ENCODE peak calls at places on chromosomes 13 and 19, in eight cellular contexts. H is uterus, I is heart left ventricle, G is lower leg skin, R is ovary, T is breast epithelium, S is vagina, V is body of pancreas. X is an unnamed sample.

GRCh38 chr13:28501547-28501946 is 6.6 kb upstream of the FLT1 start:
- DNase-seq in H (peak), V (no peak), S (no peak), G (no peak), I (no peak), R (no peak), T (no peak), X (no peak)

GRCh38 chr19:42113641-42114348 is 18.5 kb downstream of the POU2F2 start:
- DNase-seq in G (no peak), T (no peak), S (no peak), R (no peak), I (no peak), H (no peak), V (peak), X (no peak)

GRCh38 chr13:59776924-59777690 is 386.6 kb downstream of the DIAPH3 start:
- DNase-seq in T (no peak), S (no peak), V (no peak), G (no peak), H (no peak), R (no peak), I (no peak), X (no peak)

GRCh38 chr13:64410654-64411053 is 2819.5 kb downstream of the PCDH9 start:
- DNase-seq in G (no peak), T (no peak), R (no peak), I (no peak), H (no peak), V (no peak), S (no peak), X (no peak)

GRCh38 chr13:34462843-34463242 is 479.2 kb upstream of the NBEA start:
- DNase-seq in I (no peak), T (no peak), V (no peak), H (no peak), G (no peak), R (no peak), S (no peak), X (no peak)

GRCh38 chr19:8109890-8110662 is 39.3 kb downstream of the FBN3 start:
- DNase-seq in S (no peak), H (no peak), R (no peak), G (no peak), V (no peak), T (no peak), I (no peak), X (no peak)

GRCh38 chr13:110557082-110557481 is 4.4 kb downstream of the RAB20 start:
- DNase-seq in H (no peak), V (no peak), G (no peak), T (no peak), S (no peak), R (no peak), I (no peak), X (no peak)

GRCh38 chr19:42092350-42092749 is 16.4 kb downstream of the ZNF574 start:
- DNase-seq in V (no peak), H (peak), I (no peak), T (no peak), G (no peak), R (no peak), S (no peak), X (no peak)

GRCh38 chr13:92354583-92354982 is 872.0 kb upstream of the GPC6 start:
- DNase-seq in T (no peak), R (no peak), V (no peak), G (no peak), S (no peak), I (no peak), H (no peak), X (no peak)

GRCh38 chr13:98405690-98406344 is 171.1 kb downstream of the STK24 start:
- DNase-seq in S (no peak), I (no peak), H (no peak), R (no peak), T (no peak), V (no peak), G (no peak), X (no peak)

GRCh38 chr19:7263521-7263920 is 30.7 kb downstream of the INSR start:
- DNase-seq in G (no peak), I (no peak), H (no peak), V (no peak), R (no peak), S (no peak), T (no peak), X (no peak)

GRCh38 chr19:41521860-41522555 is 54.0 kb upstream of the CEACAM21 start:
- DNase-seq in H (no peak), S (no peak), T (no peak), G (no peak), V (no peak), I (no peak), R (no peak), X (peak)

GRCh38 chr19:4988770-4989251 is 19.9 kb downstream of the KDM4B start:
- DNase-seq in H (peak), S (no peak), T (no peak), G (peak), R (peak), I (no peak), V (no peak), X (no peak)

GRCh38 chr19:13234518-13234917 is 84.3 kb downstream of the IER2 start:
- DNase-seq in H (peak), T (no peak), G (peak), I (no peak), S (no peak), R (no peak), V (peak), X (peak)

GRCh38 chr13:61414686-61415664 is 674 bp downstream of the PCDH20 start:
- DNase-seq in T (peak), V (peak), H (no peak), S (no peak), R (no peak), I (peak), G (no peak), X (peak)

GRCh38 chr19:33325920-33326319 is 23.6 kb upstream of the CEBPA start:
- DNase-seq in S (no peak), R (no peak), T (no peak), H (peak), V (no peak), I (no peak), G (peak), X (peak)

GRCh38 chr13:43878897-43879322 is 630 bp downstream of the CCDC122 start:
- DNase-seq in R (peak), H (peak), S (no peak), G (peak), V (peak), I (peak), T (peak), X (peak)

GRCh38 chr19:13043285-13043684 is 48.0 kb downstream of the NFIX start:
- DNase-seq in I (no peak), T (no peak), G (no peak), S (no peak), V (no peak), H (no peak), R (no peak), X (no peak)

GRCh38 chr13:99119686-99120085 is 81.0 kb upstream of the UBAC2 start:
- DNase-seq in V (no peak), H (no peak), I (no peak), S (no peak), R (no peak), G (no peak), T (no peak), X (no peak)

GRCh38 chr19:23470873-23471555 is 75.7 kb upstream of the ZNF91 start:
- DNase-seq in I (no peak), V (no peak), G (no peak), R (no peak), S (no peak), T (no peak), H (no peak), X (no peak)

GRCh38 chr19:23101241-23101640 is 15.6 kb upstream of the ZNF730 start:
- DNase-seq in H (no peak), T (no peak), V (no peak), R (no peak), G (no peak), S (no peak), I (no peak), X (no peak)

GRCh38 chr19:7535993-7536685 is 622 bp downstream of the PNPLA6 start:
- DNase-seq in H (no peak), S (no peak), R (no peak), G (no peak), V (no peak), I (no peak), T (no peak), X (no peak)

GRCh38 chr13:78679329-78679728 is 20.4 kb upstream of the OBI1 start:
- DNase-seq in H (no peak), V (no peak), I (no peak), R (no peak), T (no peak), G (no peak), S (no peak), X (no peak)

GRCh38 chr13:96996886-96997285 is 2.6 kb upstream of the OXGR1 start:
- DNase-seq in S (no peak), H (no peak), T (no peak), G (no peak), I (no peak), R (no peak), V (no peak), X (no peak)

GRCh38 chr13:20001351-20001750 is 42.8 kb downstream of the ZMYM2 start:
- DNase-seq in T (no peak), I (no peak), R (no peak), H (no peak), G (no peak), V (no peak), S (no peak), X (no peak)

GRCh38 chr19:45150731-45151725 is 9.8 kb downstream of the NKPD1 start:
- DNase-seq in V (no peak), G (no peak), R (no peak), H (no peak), T (no peak), S (no peak), I (no peak), X (no peak)

GRCh38 chr13:20709782-20710181 is 6.3 kb downstream of the IL17D start:
- DNase-seq in V (no peak), I (no peak), R (no peak), T (no peak), S (no peak), H (no peak), G (no peak), X (no peak)

GRCh38 chr19:3034845-3035541 is 5.9 kb upstream of the TLE2 start:
- DNase-seq in T (no peak), R (no peak), I (no peak), S (no peak), G (no peak), H (peak), V (peak), X (no peak)

GRCh38 chr13:31054632-31055031 is 107.1 kb downstream of the HSPH1 start:
- DNase-seq in S (no peak), H (no peak), V (no peak), R (no peak), G (no peak), T (no peak), I (no peak), X (no peak)

GRCh38 chr13:99963832-99964339 is 7.7 kb downstream of the ZIC5 start:
- DNase-seq in V (no peak), T (no peak), I (no peak), S (no peak), H (no peak), G (no peak), R (no peak), X (no peak)

GRCh38 chr13:45092668-45093067 is 27.6 kb upstream of the GTF2F2 start:
- DNase-seq in G (no peak), R (no peak), T (no peak), I (peak), H (no peak), S (no peak), V (no peak), X (no peak)

GRCh38 chr19:58261600-58261967 is 17.2 kb upstream of the ZNF8 start:
- DNase-seq in H (no peak), I (no peak), R (no peak), S (no peak), T (no peak), G (no peak), V (no peak), X (no peak)

GRCh38 chr19:58261968-58262921 is 16.5 kb upstream of the ZNF8 start:
- DNase-seq in T (no peak), G (no peak), R (no peak), H (no peak), V (no peak), S (no peak), I (no peak), X (no peak)

GRCh38 chr19:58265100-58265499 is 13.7 kb upstream of the ZNF8 start:
- DNase-seq in R (no peak), G (no peak), V (no peak), I (no peak), H (no peak), S (no peak), T (no peak), X (no peak)

GRCh38 chr19:58268344-58268743 is 10.4 kb upstream of the ZNF8 start:
- DNase-seq in T (no peak), V (no peak), S (no peak), I (no peak), R (no peak), G (no peak), H (no peak), X (no peak)

DNA sequence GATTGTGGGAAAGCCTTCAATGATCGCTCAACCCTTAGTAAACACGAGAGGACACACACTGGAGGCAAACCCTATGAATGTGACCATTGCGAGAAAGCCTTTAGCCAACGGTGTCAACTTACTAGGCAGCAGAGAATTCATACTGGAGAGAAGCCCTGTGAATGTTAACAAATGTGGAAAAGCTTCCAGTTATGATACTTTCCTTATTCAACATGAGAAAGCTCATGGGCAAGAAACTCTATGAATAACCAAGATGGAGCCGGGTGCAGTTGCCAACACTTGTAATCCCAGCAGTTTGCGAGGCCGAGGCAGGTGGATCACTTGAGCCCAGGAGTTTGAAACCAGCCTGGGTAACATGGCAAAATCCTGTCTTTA is 15.8 kb upstream of the ZNF8 start:
- DNase-seq in I (no peak), R (no peak), S (no peak), V (no peak), H (no peak), T (no peak), G (no peak), X (no peak)
- H3K4me3 ChIP-seq in I (no peak), R (no peak), S (no peak), V (no peak), H (no peak), T (no peak), G (no peak), X (no peak)

GRCh38 chr19:35000647-35001501 is 751 bp downstream of the GRAMD1A start:
- DNase-seq in V (peak), T (no peak), I (no peak), R (no peak), H (no peak), S (no peak), G (no peak), X (no peak)

GRCh38 chr19:34998777-34999497 is 1.2 kb upstream of the GRAMD1A start:
- DNase-seq in I (peak), R (no peak), H (no peak), G (no peak), S (no peak), T (no peak), V (no peak), X (peak)

GRCh38 chr19:35000338-35000646 is 169 bp downstream of the GRAMD1A start:
- DNase-seq in V (no peak), R (no peak), I (no peak), S (no peak), H (no peak), G (no peak), T (no peak), X (no peak)

GRCh38 chr19:35002037-35002535 is 2.0 kb downstream of the GRAMD1A start:
- DNase-seq in R (no peak), G (no peak), T (no peak), I (no peak), S (no peak), V (no peak), H (no peak), X (no peak)

DNA sequence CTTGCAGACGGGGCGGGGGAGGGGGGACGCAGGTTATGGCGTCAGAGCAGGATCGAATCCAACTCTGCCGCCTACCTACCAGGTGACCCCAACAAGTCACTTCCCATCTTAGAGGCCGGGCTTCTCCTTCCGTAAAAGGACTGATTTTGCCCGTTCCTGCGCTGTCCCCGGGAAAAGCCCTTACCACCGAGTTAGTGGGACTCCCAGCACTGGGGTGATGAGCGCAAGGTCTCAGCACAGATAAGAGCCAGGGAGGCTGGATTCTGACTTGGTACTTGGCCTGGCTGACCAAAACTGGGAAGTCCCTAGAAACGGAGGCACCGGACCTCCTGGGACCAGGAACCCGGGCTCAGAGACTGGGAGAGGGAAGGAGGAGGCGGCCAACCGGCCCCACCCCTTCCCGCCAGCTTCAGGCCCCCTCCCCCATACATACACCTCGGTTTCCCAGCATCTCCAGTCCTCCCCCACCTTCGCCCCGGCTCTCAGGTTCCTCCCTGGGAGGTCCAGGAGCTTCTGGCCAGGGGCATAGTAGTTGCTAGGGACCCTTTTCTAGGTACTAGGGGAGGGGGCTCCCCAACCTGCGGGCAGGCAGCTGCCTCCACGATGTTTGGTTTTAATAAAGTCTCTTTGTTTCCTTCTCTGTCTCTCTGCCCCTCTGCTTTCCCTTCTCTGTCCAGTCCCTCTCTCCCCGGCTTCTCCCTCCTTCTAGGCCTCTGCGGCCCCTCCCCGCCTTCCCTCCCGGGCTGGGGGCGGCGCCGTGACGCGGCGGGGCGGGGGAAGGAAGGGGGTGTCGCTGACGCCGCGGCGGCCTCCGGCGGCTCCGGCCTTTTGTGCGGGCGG is at the start of gene GRAMD1A:
- DNase-seq in S (no peak), I (peak), T (peak), H (peak), R (peak), G (peak), V (peak), X (peak)
- TF ChIP-seq POLR2A in S (peak), I (peak), T (peak), H (peak), R (peak), G (no peak), V (peak), X (peak)

DNA sequence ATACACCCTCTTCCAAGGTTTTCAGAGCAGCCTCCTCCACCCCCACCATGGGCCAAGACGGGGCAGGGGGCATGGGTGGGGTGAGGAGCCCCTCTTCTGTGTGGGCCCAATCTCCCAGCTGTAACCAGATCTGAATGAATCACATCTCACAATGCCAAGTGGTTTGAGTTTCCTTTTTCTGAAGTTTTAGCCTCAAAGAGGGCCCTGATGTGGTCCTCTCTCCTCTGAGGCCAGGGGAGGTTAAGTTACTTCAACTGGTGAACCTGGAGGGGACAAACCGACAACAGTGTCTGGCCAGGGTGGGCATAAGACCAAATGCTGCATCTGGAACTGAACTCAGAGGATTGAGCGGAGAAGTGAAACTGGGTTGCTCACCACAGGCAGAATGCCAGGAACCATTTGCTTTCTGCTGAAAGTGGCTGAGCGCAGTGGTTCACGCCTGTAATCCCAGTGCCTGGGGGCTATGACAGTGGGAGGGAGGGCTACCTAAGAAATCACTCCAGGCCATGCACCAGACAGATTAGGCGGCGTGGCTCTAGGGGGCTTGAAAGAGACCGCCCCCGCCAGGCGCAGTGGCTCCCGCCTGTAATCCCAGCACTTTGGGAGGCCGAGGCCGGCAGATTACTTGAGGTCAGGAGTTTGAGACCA is 15.4 kb upstream of the IRGC start:
- DNase-seq in R (peak), V (peak), H (peak), T (no peak), S (no peak), G (peak), I (peak), X (peak)
- H3K4me3 ChIP-seq in R (no peak), V (no peak), H (peak), T (peak), S (peak), G (no peak), I (peak), X (no peak)

DNA sequence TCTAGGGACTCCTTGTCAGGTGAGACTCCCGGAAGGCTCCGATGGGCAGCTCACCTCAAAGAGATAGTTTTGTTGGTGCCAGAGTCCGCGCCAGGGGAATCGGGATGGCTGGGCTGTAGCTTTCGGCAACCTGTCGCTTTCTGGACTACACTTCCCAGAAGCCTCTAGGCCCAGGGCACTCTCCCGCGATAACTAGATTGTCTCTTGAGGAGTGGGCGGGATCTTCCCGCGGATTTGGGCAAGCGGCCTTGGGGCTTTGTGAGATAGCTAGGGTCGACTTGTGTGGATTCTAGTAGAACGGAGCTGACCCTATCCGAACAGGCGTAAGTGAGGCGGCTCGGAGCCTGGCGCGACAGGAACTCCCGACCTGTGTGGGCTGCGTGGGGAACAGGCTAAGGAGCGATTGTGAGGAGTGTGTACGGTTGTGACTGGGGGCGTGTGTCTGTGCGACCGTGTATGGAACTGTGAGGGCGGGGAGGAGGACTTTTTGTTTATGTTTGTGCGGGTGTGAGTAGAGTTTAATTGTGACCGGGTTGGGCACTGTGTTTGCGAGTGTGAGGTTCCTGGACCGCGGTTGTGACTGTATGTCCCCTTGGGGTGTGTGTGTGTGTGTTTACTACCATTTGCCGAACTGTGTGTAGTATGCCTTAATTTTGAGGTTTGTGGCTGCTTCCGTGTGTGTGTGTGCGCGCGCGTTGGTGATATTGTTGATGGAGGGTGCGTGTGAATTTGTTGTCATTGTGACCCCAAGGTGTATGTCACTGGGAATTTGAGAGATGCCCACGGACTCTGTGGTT is at the start of gene ZNF345:
- DNase-seq in R (peak), I (peak), H (peak), G (peak), T (peak), V (peak), S (no peak), X (peak)
- TF ChIP-seq POLR2A in R (peak), I (no peak), H (peak), G (no peak), T (peak), V (no peak), S (no peak), X (no peak)

X was measured in right lobe of liver.